ENCODE peak calls at places on chromosome 10, in six cellular contexts. Q is fibroblast of lung; B is EL; D is HEK293T; H is esophagus squamous epithelium; I is stimulated activated CD4-positive, alpha-beta T cell treated with anti-CD3 and anti-CD28 coated beads, Interleukin-4, amount 100 ng/mL, for 4 hours. N is an unnamed sample.

GRCh38 chr10:58796834-58797233 is 284.2 kb downstream of the BICC1 start:
- DNase-seq in Q (peak), B (no peak), D (no peak), H (no peak), I (no peak), N (no peak)

GRCh38 chr10:99958806-99959205 is 50.9 kb downstream of the DNMBP start:
- DNase-seq in Q (no peak), B (no peak), D (no peak), H (no peak), I (no peak), N (no peak)

GRCh38 chr10:73887038-73888015 is 13.0 kb upstream of the CAMK2G start:
- DNase-seq in Q (peak), B (peak), D (no peak), H (no peak), I (no peak), N (peak)

GRCh38 chr10:23702977-23703414 is 264.1 kb downstream of the OTUD1 start:
- DNase-seq in Q (peak), B (peak), D (peak), H (no peak), I (peak), N (peak)

GRCh38 chr10:70909326-70909935 is 21.1 kb upstream of the PCBD1 start:
- DNase-seq in Q (no peak), B (no peak), D (no peak), H (no peak), I (no peak), N (no peak)

GRCh38 chr10:18332048-18332447 is 191.8 kb downstream of the CACNB2 start:
- DNase-seq in Q (no peak), B (peak), D (no peak), H (no peak), I (no peak), N (no peak)

GRCh38 chr10:3907514-3907913 is 122.5 kb upstream of the KLF6 start:
- DNase-seq in Q (peak), B (no peak), D (no peak), H (no peak), I (no peak), N (no peak)

GRCh38 chr10:113856563-113856962 is 2.1 kb downstream of the NHLRC2 start:
- DNase-seq in Q (no peak), B (peak), D (no peak), H (no peak), I (no peak), N (no peak)

GRCh38 chr10:79133386-79133785 is 64.6 kb downstream of the ZMIZ1 start:
- DNase-seq in Q (no peak), B (no peak), D (no peak), H (no peak), I (no peak), N (no peak)

GRCh38 chr10:24951201-24952145 is 933 bp downstream of the PRTFDC1 start:
- DNase-seq in Q (peak), B (peak), D (peak), H (no peak), I (no peak), N (peak)

GRCh38 chr10:124402273-124402672 is 16.4 kb downstream of the OAT start:
- DNase-seq in Q (no peak), B (no peak), D (no peak), H (no peak), I (no peak), N (no peak)

GRCh38 chr10:49387029-49387428 is 8.9 kb downstream of the DRGX start:
- DNase-seq in Q (peak), B (peak), D (no peak), H (no peak), I (no peak), N (no peak)

GRCh38 chr10:86961481-86962091 is 3.2 kb downstream of the SNCG start:
- DNase-seq in Q (no peak), B (peak), D (no peak), H (no peak), I (no peak), N (no peak)

GRCh38 chr10:60480865-60481563 is 91.3 kb upstream of the ANK3 start:
- DNase-seq in Q (peak), B (peak), D (no peak), H (no peak), I (no peak), N (peak)

GRCh38 chr10:51063659-51064535 is 10.4 kb upstream of the PRKG1 start:
- DNase-seq in Q (peak), B (peak), D (no peak), H (no peak), I (no peak), N (no peak)

GRCh38 chr10:8640878-8641277 is 586.4 kb downstream of the GATA3 start:
- DNase-seq in Q (no peak), B (no peak), D (no peak), H (no peak), I (no peak), N (no peak)

GRCh38 chr10:79386637-79387465 is 39.6 kb downstream of the PPIF start:
- DNase-seq in Q (no peak), B (no peak), D (no peak), H (no peak), I (no peak), N (no peak)

GRCh38 chr10:86966008-86966654 is 2.2 kb upstream of the ADIRF start:
- DNase-seq in Q (no peak), B (no peak), D (no peak), H (no peak), I (no peak), N (no peak)

GRCh38 chr10:44577533-44577932 is 192.6 kb upstream of the CXCL12 start:
- DNase-seq in Q (no peak), B (no peak), D (no peak), H (no peak), I (no peak), N (no peak)

GRCh38 chr10:43569681-43570080 is 4.7 kb downstream of the ZNF239 start:
- DNase-seq in Q (no peak), B (no peak), D (no peak), H (no peak), I (no peak), N (no peak)

GRCh38 chr10:124703372-124703771 is 40.8 kb downstream of the FAM53B start:
- DNase-seq in Q (no peak), B (no peak), D (no peak), H (no peak), I (no peak), N (no peak)

GRCh38 chr10:91105269-91105668 is 115.2 kb upstream of the PCGF5 start:
- DNase-seq in Q (no peak), B (no peak), D (no peak), H (no peak), I (no peak), N (no peak)

GRCh38 chr10:35185260-35186034 is 58.8 kb downstream of the CREM start:
- DNase-seq in Q (no peak), B (no peak), D (no peak), H (no peak), I (no peak), N (no peak)

GRCh38 chr10:119543814-119544642 is 1.5 kb upstream of the RGS10 start:
- DNase-seq in Q (peak), B (no peak), D (peak), H (no peak), I (no peak), N (no peak)

GRCh38 chr10:95539560-95540284 is 21.4 kb downstream of the SORBS1 start:
- DNase-seq in Q (no peak), B (no peak), D (no peak), H (no peak), I (no peak), N (no peak)

GRCh38 chr10:62735464-62736188 is 68.9 kb upstream of the ADO start:
- DNase-seq in Q (peak), B (peak), D (no peak), H (no peak), I (no peak), N (no peak)

GRCh38 chr10:63055705-63056104 is 77.4 kb upstream of the NRBF2 start:
- DNase-seq in Q (no peak), B (no peak), D (no peak), H (no peak), I (no peak), N (no peak)